ENCODE peak calls at places on chromosomes 12 and 14, in five cellular contexts. K is spleen; R is activated CD4-positive, alpha-beta T cell treated with anti-CD3 and anti-CD28 coated beads, Interleukin-2, amount 10 ng/mL, durations not matched to agents 7 days and 5 days; F is HEK293T; C is hepatic stellate cell. Z is an unnamed sample.
A peak's percentile ranks its signal among the peaks of the same experiment; 100 is the strongest.

GRCh38 chr14:93787465-93788306 is 599 bp downstream of the PRIMA1 start:
- DNase-seq in K (no peak), R (no peak), F (no peak), C (no peak), Z (no peak)

GRCh38 chr12:125373375-125373774 is 308.1 kb downstream of the AACS start:
- DNase-seq in K (no peak), R (no peak), F (no peak), C (no peak), Z (no peak)

GRCh38 chr12:38144049-38144448 is 172.5 kb upstream of the ALG10B start:
- DNase-seq in K (no peak), R (no peak), F (no peak), C (no peak), Z (no peak)

GRCh38 chr12:92462049-92462448 is 240.7 kb upstream of the PLEKHG7 start:
- DNase-seq in K (no peak), R (no peak), F (no peak), C (no peak), Z (no peak)

GRCh38 chr12:119423285-119423684 is 88.8 kb downstream of the CCDC60 start:
- DNase-seq in K (no peak), R (no peak), F (no peak), C (no peak), Z (peak; percentile 38)

GRCh38 chr14:64095620-64096019 is 198.6 kb downstream of the ESR2 start:
- DNase-seq in K (no peak), R (no peak), F (no peak), C (peak; percentile 21), Z (no peak)

GRCh38 chr14:38255408-38255672 is 553 bp downstream of the CLEC14A start:
- DNase-seq in K (peak; percentile 69), R (no peak), F (no peak), C (no peak), Z (no peak)

GRCh38 chr14:32251530-32251929 is 48.5 kb upstream of the RNU6-8 start:
- DNase-seq in K (no peak), R (no peak), F (no peak), C (no peak), Z (no peak)

GRCh38 chr12:88516811-88517210 is 63.5 kb downstream of the KITLG start:
- DNase-seq in K (no peak), R (no peak), F (no peak), C (no peak), Z (no peak)

GRCh38 chr12:81668475-81668874 is 90.7 kb downstream of the PPFIA2 start:
- DNase-seq in K (no peak), R (no peak), F (no peak), C (peak; percentile 2), Z (no peak)

GRCh38 chr14:75409425-75410205 is 18.2 kb upstream of the JDP2 start:
- DNase-seq in K (no peak), R (no peak), F (no peak), C (no peak), Z (no peak)

GRCh38 chr12:62032838-62033237 is 227.4 kb upstream of the USP15 start:
- DNase-seq in K (no peak), R (no peak), F (no peak), C (no peak), Z (no peak)

GRCh38 chr12:26630546-26631027 is 202.4 kb downstream of the ITPR2 start:
- DNase-seq in K (no peak), R (no peak), F (no peak), C (peak; percentile 42), Z (no peak)

GRCh38 chr12:16258963-16259362 is 18.5 kb downstream of the SLC15A5 start:
- DNase-seq in K (no peak), R (no peak), F (no peak), C (no peak), Z (no peak)

GRCh38 chr12:107845980-107846659 is 71.6 kb downstream of the ASCL4 start:
- DNase-seq in K (no peak), R (no peak), F (no peak), C (no peak), Z (no peak)